ENCODE peak calls at places on chromosomes 1 and 21, in five cellular contexts. U is esophagus squamous epithelium, D is right lobe of liver, X is gastrocnemius medialis, L is K562. I is an unnamed sample.
A peak's percentile ranks its signal among the peaks of the same experiment; 100 is the strongest.

GRCh38 chr21:28334407-28334806 is 658.3 kb downstream of the LTN1 start:
- DNase-seq in U (no peak), D (no peak), X (no peak), L (no peak), I (no peak)

GRCh38 chr21:42583992-42584641 is 69.3 kb upstream of the PDE9A start:
- DNase-seq in U (no peak), D (peak; percentile 46), X (no peak), L (no peak), I (no peak)

GRCh38 chr21:24844672-24845071 is 762.6 kb downstream of the MRPL39 start:
- DNase-seq in U (no peak), D (no peak), X (no peak), L (no peak), I (no peak)

GRCh38 chr1:112934562-112934952 is 21.4 kb downstream of the SLC16A1 start:
- DNase-seq in U (no peak), D (no peak), X (no peak), L (no peak), I (no peak)

GRCh38 chr1:53380296-53380695 is 52.4 kb upstream of the LRP8 start:
- DNase-seq in U (no peak), D (no peak), X (no peak), L (no peak), I (no peak)

GRCh38 chr1:246947255-246947654 is 15.5 kb upstream of the AHCTF1 start:
- DNase-seq in U (no peak), D (no peak), X (peak; percentile 61), L (no peak), I (peak; percentile 78)

GRCh38 chr1:36532810-36533401 is 50.2 kb upstream of the CSF3R start:
- DNase-seq in U (no peak), D (no peak), X (no peak), L (no peak), I (no peak)

GRCh38 chr1:110321846-110322245 is 17.3 kb upstream of the RBM15 start:
- DNase-seq in U (no peak), D (no peak), X (no peak), L (no peak), I (no peak)

GRCh38 chr1:233448290-233448689 is 120.8 kb downstream of the MAP3K21 start:
- DNase-seq in U (no peak), D (peak; percentile 63), X (no peak), L (no peak), I (no peak)

GRCh38 chr1:168960595-168960994 is 145.9 kb upstream of the ATP1B1 start:
- DNase-seq in U (no peak), D (no peak), X (no peak), L (no peak), I (no peak)

GRCh38 chr1:30104551-30104950 is 618.8 kb downstream of the MATN1 start:
- DNase-seq in U (no peak), D (no peak), X (no peak), L (no peak), I (no peak)

GRCh38 chr1:8437286-8437685 is 119.4 kb downstream of the SLC45A1 start:
- DNase-seq in U (no peak), D (no peak), X (no peak), L (no peak), I (no peak)

GRCh38 chr1:18923721-18924610 is 21.6 kb upstream of the ALDH4A1 start:
- DNase-seq in U (no peak), D (no peak), X (peak; percentile 37), L (no peak), I (no peak)

GRCh38 chr1:18922848-18923475 is 20.6 kb upstream of the ALDH4A1 start:
- DNase-seq in U (no peak), D (no peak), X (no peak), L (no peak), I (no peak)

GRCh38 chr1:18921506-18922251 is 19.3 kb upstream of the ALDH4A1 start:
- DNase-seq in U (no peak), D (no peak), X (no peak), L (no peak), I (no peak)

GRCh38 chr1:18920931-18921330 is 18.6 kb upstream of the ALDH4A1 start:
- DNase-seq in U (no peak), D (no peak), X (no peak), L (no peak), I (no peak)

DNA sequence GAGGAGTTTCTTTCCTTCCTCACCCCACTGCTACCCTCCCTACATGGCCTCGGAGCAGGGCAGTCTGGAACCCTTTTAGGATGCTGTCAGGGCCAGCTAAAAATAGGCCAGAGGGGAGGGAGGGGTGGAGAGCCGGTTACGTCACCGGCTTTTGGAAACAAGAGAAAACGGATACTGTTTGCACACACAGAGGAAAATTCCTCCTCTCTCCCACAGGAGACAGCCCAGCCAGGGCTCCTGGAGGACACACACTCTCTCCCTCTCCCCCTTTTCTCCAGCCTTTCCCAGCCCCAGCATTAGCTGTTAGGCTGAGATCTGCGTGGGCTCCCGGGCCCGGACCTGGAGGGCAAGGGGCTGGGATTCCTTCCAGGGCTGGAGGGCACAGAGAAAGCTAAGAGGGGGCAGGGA is 20.0 kb upstream of the ALDH4A1 start:
- DNase-seq in U (no peak), D (peak; percentile 77), X (peak; percentile 73), L (no peak), I (peak; percentile 75)
- TF ChIP-seq POLR2A in U (no peak), D (peak; percentile 32), X (peak; percentile 72), L (no peak), I (no peak)

GRCh38 chr1:204128964-204129896 is 22.6 kb downstream of the ETNK2 start:
- DNase-seq in U (no peak), D (peak; percentile 92), X (peak; percentile 33), L (peak; percentile 96), I (peak; percentile 94)
- H3K4me3 ChIP-seq in U (peak overlapping the region; percentile 2), D (peak overlapping the region; percentile 56), X (peak overlapping the region; percentile 43), L (no peak overlapping the region), I (no peak overlapping the region)

DNA sequence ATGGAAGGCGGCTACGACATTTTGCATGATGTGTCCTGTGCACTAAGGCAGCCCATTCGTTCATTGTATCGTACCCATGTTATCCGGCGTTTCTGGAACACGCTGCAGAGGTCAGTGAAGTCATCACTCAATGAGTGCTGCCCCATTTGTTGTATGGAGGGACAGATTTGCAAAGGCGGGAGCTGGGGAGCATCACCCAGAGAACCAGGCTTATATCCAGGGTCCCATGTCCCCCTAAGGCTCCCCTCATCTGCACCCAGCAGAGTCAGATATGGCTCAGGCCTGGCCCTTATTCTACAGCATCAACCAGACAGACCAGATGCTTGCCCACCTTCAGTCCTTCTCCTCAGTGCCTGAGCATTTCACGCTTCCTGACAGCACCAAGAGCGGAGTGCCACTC is 31.2 kb downstream of the SZT2 start:
- DNase-seq in U (no peak), D (no peak), X (no peak), L (no peak), I (no peak)
- TF ChIP-seq POLR2A in U (no peak), D (no peak), X (no peak), L (no peak), I (no peak)

GRCh38 chr1:96416111-96416595 is 305.4 kb upstream of the PTBP2 start:
- DNase-seq in U (no peak), D (no peak), X (peak; percentile 22), L (no peak), I (peak; percentile 69)
- H3K4me3 ChIP-seq in U (no peak overlapping the region), D (no peak overlapping the region), X (no peak overlapping the region), L (no peak overlapping the region), I (no peak overlapping the region)

GRCh38 chr1:45016767-45017166 is 4.7 kb downstream of the UROD start:
- DNase-seq in U (no peak), D (no peak), X (no peak), L (no peak), I (no peak)
- TF ChIP-seq POLR2A in U (no peak), D (no peak), X (no peak), L (peak; percentile 66), I (no peak)

GRCh38 chr1:227429447-227430359 is 111.4 kb upstream of the CDC42BPA start:
- DNase-seq in U (no peak), D (no peak), X (no peak), L (no peak), I (no peak)
- H3K4me3 ChIP-seq in U (no peak overlapping the region), D (no peak overlapping the region), X (no peak overlapping the region), L (no peak overlapping the region), I (no peak overlapping the region)